ENCODE peak calls at places on chromosomes 11 and 22, in five cellular contexts. F is AML-193; T is activated CD4-positive, alpha-beta T cell treated with anti-CD3 and anti-CD28 coated beads for 24 hours; V is skeletal muscle cell; A is endothelial cell. Z is an unnamed sample.
A peak's percentile ranks its signal among the peaks of the same experiment; 100 is the strongest.

GRCh38 chr22:28442264-28442950 is 237.2 kb downstream of the TTC28 start:
- DNase-seq in A (peak; percentile 81), F (peak; percentile 74), T (peak; percentile 33), V (no peak), Z (peak; percentile 85)

GRCh38 chr11:70270877-70271634 is 566 bp downstream of the PPFIA1 start:
- DNase-seq in A (peak; percentile 60), F (peak; percentile 33), V (peak; percentile 3), T (peak; percentile 17), Z (peak; percentile 65)

GRCh38 chr11:123430736-123431356 is 777 bp downstream of the GRAMD1B start:
- DNase-seq in F (peak; percentile 90), T (peak; percentile 25), A (peak; percentile 68), V (no peak), Z (peak; percentile 64)

GRCh38 chr22:50622723-50623327 is 5.1 kb downstream of the ARSA start:
- DNase-seq in V (no peak), A (no peak), F (no peak), T (no peak), Z (no peak)

GRCh38 chr11:70528794-70529580 is 130.7 kb downstream of the CTTN start:
- DNase-seq in T (no peak), V (no peak), A (no peak), F (no peak), Z (no peak)

GRCh38 chr11:114088216-114088615 is 28.7 kb downstream of the ZBTB16 start:
- DNase-seq in F (no peak), T (no peak), V (no peak), A (no peak), Z (no peak)

GRCh38 chr11:19906126-19906525 is 193.5 kb downstream of the NAV2 start:
- DNase-seq in A (no peak), F (no peak), T (no peak), V (no peak), Z (no peak)

GRCh38 chr11:126538071-126538470 is 182.6 kb downstream of the ST3GAL4 start:
- DNase-seq in F (no peak), V (no peak), T (no peak), A (no peak), Z (no peak)

GRCh38 chr11:15707971-15708370 is 593.2 kb downstream of the INSC start:
- DNase-seq in A (no peak), V (no peak), T (no peak), F (no peak), Z (peak; percentile 12)

GRCh38 chr11:450809-451451 is 851 bp downstream of the PTDSS2 start:
- DNase-seq in A (peak; percentile 63), F (peak; percentile 37), T (peak; percentile 49), V (no peak), Z (peak; percentile 59)

GRCh38 chr22:19394274-19395050 is 37.1 kb downstream of the HIRA start:
- DNase-seq in F (no peak), V (no peak), T (no peak), A (no peak), Z (no peak)

GRCh38 chr11:126892781-126893180 is 107.8 kb downstream of the KIRREL3 start:
- DNase-seq in V (no peak), T (no peak), F (no peak), A (no peak), Z (no peak)

GRCh38 chr11:26439854-26440253 is 107.9 kb downstream of the ANO3 start:
- DNase-seq in F (no peak), A (no peak), V (no peak), T (no peak), Z (no peak)

GRCh38 chr11:112320668-112321067 is 60.0 kb upstream of the PLET1 start:
- DNase-seq in A (no peak), F (no peak), T (no peak), V (peak; percentile 89), Z (no peak)

GRCh38 chr22:25167834-25168601 is 31.6 kb upstream of the CRYBB3 start:
- DNase-seq in A (no peak), V (no peak), T (no peak), F (no peak), Z (no peak)

GRCh38 chr11:100561325-100561724 is 125.8 kb upstream of the ARHGAP42 start:
- DNase-seq in A (no peak), T (no peak), F (no peak), V (no peak), Z (no peak)

GRCh38 chr22:26985217-26985616 is 327.8 kb downstream of the MIAT start:
- DNase-seq in F (no peak), A (no peak), V (no peak), T (no peak), Z (no peak)

GRCh38 chr11:17929171-17929570 is 83.7 kb downstream of the SERGEF start:
- DNase-seq in T (no peak), A (no peak), F (no peak), V (no peak), Z (no peak)

GRCh38 chr22:19756288-19757128 is 4.1 kb upstream of the TBX1 start:
- DNase-seq in A (no peak), F (peak; percentile 3), V (no peak), T (peak; percentile 41), Z (peak; percentile 70)

GRCh38 chr11:1206391-1207271 is 16.2 kb upstream of the MUC5B start:
- DNase-seq in F (no peak), A (no peak), T (no peak), V (no peak), Z (peak; percentile 7)

GRCh38 chr11:115184901-115185300 is 319.3 kb downstream of the CADM1 start:
- DNase-seq in T (no peak), F (no peak), A (no peak), V (no peak), Z (no peak)

GRCh38 chr11:72446929-72447753 is 12.8 kb upstream of the CLPB start:
- DNase-seq in T (peak; percentile 3), F (peak; percentile 82), V (no peak), A (peak; percentile 24), Z (no peak)